ENCODE peak calls at places on chromosomes 12 and 14, in four cellular contexts. One of them, this sample, is unnamed. For H3K27me3, the result is how much of the 10 kb centered on the place peaks cover.

GRCh38 chr14:93132472-93133065 is 16.8 kb upstream of the ITPK1 start:
- DNase-seq in esophagus muscularis mucosa: no peak
- DNase-seq in tibial nerve: no peak
- DNase-seq in heart left ventricle: peak
- DNase-seq in this sample: peak

GRCh38 chr12:93167841-93168492 is 209.8 kb upstream of the NUDT4 start:
- DNase-seq in esophagus muscularis mucosa: no peak
- DNase-seq in tibial nerve: no peak
- DNase-seq in heart left ventricle: no peak
- DNase-seq in this sample: peak

GRCh38 chr12:86698581-86698980 is 442.4 kb upstream of the MGAT4C start:
- DNase-seq in esophagus muscularis mucosa: no peak
- DNase-seq in tibial nerve: no peak
- DNase-seq in heart left ventricle: no peak
- DNase-seq in this sample: no peak

GRCh38 chr12:16515666-16516065 is 90.3 kb downstream of the LMO3 start:
- DNase-seq in esophagus muscularis mucosa: no peak
- DNase-seq in tibial nerve: no peak
- DNase-seq in heart left ventricle: no peak
- DNase-seq in this sample: no peak

GRCh38 chr12:58161773-58162172 is 220.4 kb downstream of the ATP23 start:
- DNase-seq in esophagus muscularis mucosa: no peak
- DNase-seq in tibial nerve: no peak
- DNase-seq in heart left ventricle: no peak
- DNase-seq in this sample: no peak

GRCh38 chr12:6779667-6780459 is 7.5 kb downstream of the LAG3 start:
- DNase-seq in esophagus muscularis mucosa: no peak
- DNase-seq in tibial nerve: no peak
- DNase-seq in heart left ventricle: no peak
- DNase-seq in this sample: no peak

GRCh38 chr14:34081576-34082136 is 130.8 kb upstream of the EGLN3 start:
- DNase-seq in esophagus muscularis mucosa: no peak
- DNase-seq in tibial nerve: no peak
- DNase-seq in heart left ventricle: no peak
- DNase-seq in this sample: peak

GRCh38 chr14:76919811-76920571 is 93.8 kb downstream of the LRRC74A start:
- DNase-seq in esophagus muscularis mucosa: no peak
- DNase-seq in tibial nerve: no peak
- DNase-seq in heart left ventricle: peak
- DNase-seq in this sample: peak

GRCh38 chr14:94640721-94641631 is 28.8 kb downstream of the SERPINA3 start:
- DNase-seq in esophagus muscularis mucosa: no peak
- DNase-seq in tibial nerve: no peak
- DNase-seq in heart left ventricle: no peak
- DNase-seq in this sample: no peak

GRCh38 chr14:30597496-30597895 is 24.6 kb upstream of the SCFD1 start:
- DNase-seq in esophagus muscularis mucosa: no peak
- DNase-seq in tibial nerve: no peak
- DNase-seq in heart left ventricle: no peak
- DNase-seq in this sample: no peak

GRCh38 chr12:57603758-57604453 is 718 bp upstream of the DTX3 start:
- DNase-seq in esophagus muscularis mucosa: no peak
- DNase-seq in tibial nerve: no peak
- DNase-seq in heart left ventricle: peak
- DNase-seq in this sample: no peak

GRCh38 chr12:14260011-14260993 is 105.2 kb upstream of the ATF7IP start:
- DNase-seq in esophagus muscularis mucosa: peak
- DNase-seq in tibial nerve: peak
- DNase-seq in heart left ventricle: peak
- DNase-seq in this sample: peak

GRCh38 chr12:22858849-22859569 is 234.0 kb downstream of the ETNK1 start:
- DNase-seq in esophagus muscularis mucosa: no peak
- DNase-seq in tibial nerve: no peak
- DNase-seq in heart left ventricle: no peak
- DNase-seq in this sample: no peak

GRCh38 chr14:60922050-60922449 is 58.8 kb downstream of the TRMT5 start:
- DNase-seq in esophagus muscularis mucosa: no peak
- DNase-seq in tibial nerve: no peak
- DNase-seq in heart left ventricle: no peak
- DNase-seq in this sample: peak

GRCh38 chr12:24931666-24932405 is 17.1 kb downstream of the BCAT1 start:
- DNase-seq in esophagus muscularis mucosa: peak
- DNase-seq in tibial nerve: no peak
- DNase-seq in heart left ventricle: no peak
- DNase-seq in this sample: peak

GRCh38 chr12:67633708-67634107 is 14.8 kb upstream of the DYRK2 start:
- DNase-seq in esophagus muscularis mucosa: no peak
- DNase-seq in tibial nerve: no peak
- DNase-seq in heart left ventricle: no peak
- DNase-seq in this sample: no peak

GRCh38 chr14:86858043-86858442 is 1134.9 kb downstream of the GALC start:
- DNase-seq in esophagus muscularis mucosa: no peak
- DNase-seq in tibial nerve: no peak
- DNase-seq in heart left ventricle: no peak
- DNase-seq in this sample: no peak

GRCh38 chr12:30257614-30258013 is 438.1 kb downstream of the IPO8 start:
- DNase-seq in esophagus muscularis mucosa: no peak
- DNase-seq in tibial nerve: no peak
- DNase-seq in heart left ventricle: no peak
- DNase-seq in this sample: no peak

GRCh38 chr12:104064842-104065441 is 611 bp downstream of the HCFC2 start:
- DNase-seq in esophagus muscularis mucosa: no peak
- DNase-seq in tibial nerve: no peak
- DNase-seq in heart left ventricle: no peak
- DNase-seq in this sample: peak

GRCh38 chr14:95233702-95234241 is 76.4 kb upstream of the DICER1 start:
- DNase-seq in esophagus muscularis mucosa: no peak
- DNase-seq in tibial nerve: peak
- DNase-seq in heart left ventricle: peak
- DNase-seq in this sample: no peak

GRCh38 chr12:75953312-75953906 is 78.2 kb downstream of the PHLDA1 start:
- DNase-seq in esophagus muscularis mucosa: no peak
- DNase-seq in tibial nerve: no peak
- DNase-seq in heart left ventricle: no peak
- DNase-seq in this sample: no peak

GRCh38 chr12:81005635-81006034 is 67.9 kb upstream of the LIN7A start:
- DNase-seq in esophagus muscularis mucosa: no peak
- DNase-seq in tibial nerve: no peak
- DNase-seq in heart left ventricle: no peak
- DNase-seq in this sample: no peak

GRCh38 chr12:38350342-38351181 is 34.0 kb downstream of the ALG10B start:
- DNase-seq in esophagus muscularis mucosa: no peak
- DNase-seq in tibial nerve: no peak
- DNase-seq in heart left ventricle: no peak
- DNase-seq in this sample: no peak

GRCh38 chr14:105204206-105204930 is 23.3 kb upstream of the NUDT14 start:
- DNase-seq in esophagus muscularis mucosa: no peak
- DNase-seq in tibial nerve: no peak
- DNase-seq in heart left ventricle: peak
- DNase-seq in this sample: no peak

GRCh38 chr14:84927096-84927910 is 602.6 kb upstream of the FLRT2 start:
- DNase-seq in esophagus muscularis mucosa: no peak
- DNase-seq in tibial nerve: no peak
- DNase-seq in heart left ventricle: no peak
- DNase-seq in this sample: no peak

GRCh38 chr12:14995583-14996425 is 23.0 kb downstream of the PDE6H start:
- DNase-seq in esophagus muscularis mucosa: no peak
- DNase-seq in tibial nerve: no peak
- DNase-seq in heart left ventricle: no peak
- DNase-seq in this sample: peak

GRCh38 chr12:48767047-48767446 is 21.8 kb downstream of the ADCY6 start:
- DNase-seq in esophagus muscularis mucosa: no peak
- DNase-seq in tibial nerve: no peak
- DNase-seq in heart left ventricle: peak
- DNase-seq in this sample: no peak

GRCh38 chr12:88865537-88865936 is 285.3 kb upstream of the KITLG start:
- DNase-seq in esophagus muscularis mucosa: no peak
- DNase-seq in tibial nerve: no peak
- DNase-seq in heart left ventricle: no peak
- DNase-seq in this sample: no peak

GRCh38 chr12:32755051-32755653 is 545 bp downstream of the YARS2 start:
- DNase-seq in esophagus muscularis mucosa: no peak
- DNase-seq in tibial nerve: peak
- DNase-seq in heart left ventricle: peak
- DNase-seq in this sample: peak
- TF ChIP-seq POLR2A in esophagus muscularis mucosa: no peak
- TF ChIP-seq POLR2A in tibial nerve: no peak
- TF ChIP-seq POLR2A in heart left ventricle: no peak
- TF ChIP-seq POLR2A in this sample: peak

GRCh38 chr12:53744130-53744441 is 7.7 kb downstream of the CISTR start:
- DNase-seq in esophagus muscularis mucosa: no peak
- DNase-seq in tibial nerve: no peak
- DNase-seq in heart left ventricle: no peak
- DNase-seq in this sample: no peak
- H3K27me3 ChIP-seq in esophagus muscularis mucosa: under half
- H3K27me3 ChIP-seq in tibial nerve: half or more
- H3K27me3 ChIP-seq in heart left ventricle: half or more
- H3K27me3 ChIP-seq in this sample: half or more

GRCh38 chr14:69005432-69006148 is 26.5 kb upstream of the ACTN1 start:
- DNase-seq in esophagus muscularis mucosa: peak
- DNase-seq in tibial nerve: peak
- DNase-seq in heart left ventricle: peak
- DNase-seq in this sample: peak
- H3K4me3 ChIP-seq in esophagus muscularis mucosa: no peak
- H3K4me3 ChIP-seq in tibial nerve: no peak
- H3K4me3 ChIP-seq in heart left ventricle: no peak
- H3K4me3 ChIP-seq in this sample: no peak

GRCh38 chr12:124713436-124714082 is 146.1 kb upstream of the NCOR2 start:
- DNase-seq in esophagus muscularis mucosa: peak
- DNase-seq in tibial nerve: no peak
- DNase-seq in heart left ventricle: peak
- DNase-seq in this sample: peak
- TF ChIP-seq POLR2A in esophagus muscularis mucosa: no peak
- TF ChIP-seq POLR2A in tibial nerve: peak
- TF ChIP-seq POLR2A in heart left ventricle: no peak
- TF ChIP-seq POLR2A in this sample: peak

GRCh38 chr12:49883065-49883464 is 20.6 kb downstream of the FAIM2 start:
- DNase-seq in esophagus muscularis mucosa: no peak
- DNase-seq in tibial nerve: no peak
- DNase-seq in heart left ventricle: no peak
- DNase-seq in this sample: no peak
- H3K27me3 ChIP-seq in esophagus muscularis mucosa: under half
- H3K27me3 ChIP-seq in tibial nerve: under half
- H3K27me3 ChIP-seq in heart left ventricle: under half
- H3K27me3 ChIP-seq in this sample: under half

This sample was measured in endothelial cell of umbilical vein.